ENCODE peak calls at places on chromosomes 13 and 19, in eight cellular contexts. F is AG10803; N is HFFc6; W is pancreas; I is AG09319; O is CD8-positive, alpha-beta T cell; P is endodermal cell; M is ascending aorta. S is an unnamed sample.

GRCh38 chr19:57465680-57466381 is 8.9 kb upstream of the VN1R1 start:
- DNase-seq in W (no peak), O (no peak), F (peak), N (peak), M (no peak), I (no peak), P (peak), S (no peak)

GRCh38 chr19:10104665-10105221 is 1.4 kb upstream of the PPAN start:
- DNase-seq in N (no peak), M (no peak), P (no peak), W (no peak), O (peak), I (no peak), F (no peak), S (peak)

GRCh38 chr13:31129419-31129818 is 32.3 kb downstream of the HSPH1 start:
- DNase-seq in N (no peak), P (no peak), W (no peak), M (no peak), O (no peak), I (no peak), F (no peak), S (no peak)

GRCh38 chr19:2769218-2769617 is 13.9 kb downstream of the SGTA start:
- DNase-seq in F (no peak), O (no peak), I (no peak), M (no peak), W (no peak), N (no peak), P (no peak), S (no peak)

GRCh38 chr19:34317311-34317927 is 47.6 kb upstream of the GPI start:
- DNase-seq in N (no peak), I (no peak), W (no peak), M (no peak), P (no peak), F (no peak), O (no peak), S (no peak)

GRCh38 chr13:108212901-108213300 is 2.4 kb downstream of the LIG4 start:
- DNase-seq in P (no peak), F (no peak), O (no peak), M (no peak), N (no peak), W (no peak), I (no peak), S (no peak)

GRCh38 chr13:25490236-25490635 is 118.5 kb downstream of the ATP8A2 start:
- DNase-seq in I (no peak), P (no peak), O (no peak), W (no peak), F (no peak), M (no peak), N (no peak), S (no peak)

GRCh38 chr13:114261328-114261965 is 20.0 kb upstream of the UPF3A start:
- DNase-seq in O (no peak), M (no peak), I (no peak), N (no peak), F (no peak), W (no peak), P (peak), S (no peak)

GRCh38 chr13:51922771-51923480 is 61.2 kb downstream of the CCDC70 start:
- DNase-seq in N (no peak), I (no peak), P (peak), W (no peak), F (no peak), O (no peak), M (no peak), S (no peak)

GRCh38 chr13:48853381-48854102 is 122.2 kb upstream of the FNDC3A start:
- DNase-seq in O (no peak), W (no peak), I (no peak), F (peak), P (no peak), M (no peak), N (no peak), S (no peak)

GRCh38 chr19:9070066-9070465 is 16.8 kb upstream of the OR1M1 start:
- DNase-seq in F (no peak), M (no peak), W (no peak), O (no peak), P (peak), I (no peak), N (no peak), S (no peak)

GRCh38 chr13:40878823-40879222 is 89.4 kb downstream of the SLC25A15 start:
- DNase-seq in O (no peak), I (no peak), N (no peak), M (no peak), W (no peak), F (no peak), P (no peak), S (no peak)

GRCh38 chr19:35959040-35959967 is 23.1 kb downstream of the LRFN3 start:
- DNase-seq in W (no peak), F (no peak), M (no peak), I (no peak), O (peak), P (peak), N (no peak), S (peak)

GRCh38 chr19:55340784-55341147 is 1.1 kb downstream of the KMT5C start:
- DNase-seq in P (no peak), F (no peak), I (no peak), W (no peak), N (no peak), O (no peak), M (no peak), S (no peak)
- TF ChIP-seq CTCF in P (peak), F (no peak), I (peak), W (no peak), N (peak), O (no peak), M (no peak), S (no peak)

GRCh38 chr13:101144808-101145419 is 271.4 kb downstream of the NALCN start:
- DNase-seq in I (peak), P (no peak), F (peak), M (no peak), W (no peak), O (no peak), N (peak), S (no peak)

GRCh38 chr13:101152184-101152583 is 264.1 kb downstream of the NALCN start:
- DNase-seq in F (no peak), M (no peak), P (no peak), W (no peak), I (no peak), N (no peak), O (no peak), S (no peak)

GRCh38 chr13:101146101-101146898 is 270.0 kb downstream of the NALCN start:
- DNase-seq in F (no peak), I (no peak), N (peak), O (no peak), W (no peak), P (no peak), M (no peak), S (no peak)

GRCh38 chr13:101150998-101151397 is 265.3 kb downstream of the NALCN start:
- DNase-seq in O (no peak), I (no peak), P (no peak), W (no peak), N (peak), F (peak), M (no peak), S (no peak)

DNA sequence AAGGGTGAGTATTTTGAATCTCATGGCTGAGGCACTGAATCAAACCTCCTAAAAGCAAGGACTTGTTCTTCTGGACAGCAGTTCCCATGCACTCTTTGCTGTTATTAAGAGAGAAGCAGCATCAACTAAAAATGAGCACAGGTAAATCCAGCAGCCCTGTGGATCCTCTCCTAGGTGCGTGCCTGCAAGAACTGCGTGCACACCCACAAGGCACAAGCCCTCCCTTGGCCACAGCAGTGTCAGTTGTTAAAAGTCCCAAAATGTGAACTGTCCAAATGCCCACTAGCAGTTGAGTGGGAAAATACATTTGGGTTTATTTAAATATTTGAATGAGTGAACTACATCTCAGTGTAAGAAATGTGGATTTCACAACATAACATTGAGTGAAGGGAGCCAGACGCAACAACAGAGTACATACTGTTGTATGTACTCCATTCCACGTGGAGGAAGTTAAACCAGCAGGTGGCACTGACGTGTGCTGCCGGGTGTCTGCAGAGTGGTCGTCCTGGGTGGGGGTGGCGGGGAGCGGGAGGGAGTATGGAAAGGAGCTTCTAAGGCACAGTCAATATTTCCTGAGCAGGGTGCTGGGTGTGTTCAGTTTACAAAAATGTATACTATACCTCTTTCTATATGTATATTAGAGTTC is 266.4 kb downstream of the NALCN start:
- DNase-seq in O (no peak), F (peak), N (peak), I (peak), P (peak), M (no peak), W (no peak), S (no peak)
- TF ChIP-seq CTCF in O (no peak), F (peak), N (peak), I (peak), P (peak), M (no peak), W (no peak), S (no peak)

GRCh38 chr19:49916839-49917733 is 11.9 kb upstream of the ATF5 start:
- DNase-seq in P (peak), I (no peak), F (no peak), W (no peak), M (no peak), O (no peak), N (no peak), S (peak)
- TF ChIP-seq CTCF in P (peak), I (no peak), F (no peak), W (no peak), M (no peak), O (no peak), N (peak), S (no peak)

GRCh38 chr19:55213547-55213946 is 4.2 kb upstream of the PTPRH start:
- DNase-seq in P (no peak), O (no peak), M (no peak), I (no peak), W (no peak), F (no peak), N (no peak), S (no peak)

GRCh38 chr19:55212447-55212846 is 3.1 kb upstream of the PTPRH start:
- DNase-seq in P (peak), N (no peak), F (no peak), I (no peak), M (no peak), O (no peak), W (no peak), S (no peak)

GRCh38 chr19:55220525-55220924 is 8.0 kb downstream of the TMEM86B start:
- DNase-seq in M (no peak), F (no peak), P (peak), I (no peak), W (no peak), O (no peak), N (no peak), S (no peak)

DNA sequence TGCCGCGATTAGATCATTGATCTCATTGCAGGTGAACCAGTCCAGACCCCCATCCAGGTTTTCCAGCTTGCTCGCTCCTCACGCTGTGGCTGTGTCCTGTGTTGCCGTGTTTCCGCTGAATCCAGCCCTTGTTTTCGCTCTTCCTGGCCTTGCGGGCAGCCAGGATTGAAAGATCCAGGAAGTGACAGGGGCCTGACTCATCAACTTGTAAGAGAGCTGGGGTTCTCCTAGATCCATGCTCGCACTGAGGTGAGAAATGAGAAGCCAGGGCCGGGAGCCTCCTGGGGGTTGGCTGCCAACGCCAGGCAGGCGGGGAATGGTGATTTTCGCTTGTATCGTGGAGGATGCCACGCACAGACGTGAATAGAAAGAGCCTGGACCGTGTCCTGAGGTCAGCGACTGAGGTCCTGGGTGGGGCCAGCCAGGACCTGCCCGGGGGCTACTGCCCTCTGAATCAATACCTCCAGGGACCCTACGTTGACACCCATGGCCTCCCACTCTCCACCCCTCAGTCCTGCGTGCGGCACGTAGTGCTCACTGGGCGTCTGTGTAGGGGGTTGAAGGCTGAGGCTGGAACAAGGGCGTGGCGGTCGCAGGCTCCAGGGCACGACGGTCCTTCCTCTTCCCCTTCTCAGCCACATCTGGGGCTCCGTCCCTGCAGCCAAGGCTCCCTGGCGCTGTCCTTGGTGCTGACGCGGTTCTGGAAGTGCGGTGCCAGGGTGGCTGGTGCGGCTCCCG is 7.3 kb upstream of the PTPRH start:
- DNase-seq in F (peak), M (peak), P (peak), I (peak), W (peak), N (peak), O (peak), S (peak)
- TF ChIP-seq CTCF in F (no peak), M (no peak), P (no peak), I (no peak), W (no peak), N (peak), O (no peak), S (no peak)

GRCh38 chr13:23979361-23980159 is 82.3 kb upstream of the C1QTNF9B start:
- DNase-seq in I (peak), P (peak), F (peak), O (no peak), M (peak), N (peak), W (peak), S (peak)
- TF ChIP-seq CTCF in I (no peak), P (no peak), F (no peak), O (no peak), M (no peak), N (no peak), W (no peak), S (no peak)

DNA sequence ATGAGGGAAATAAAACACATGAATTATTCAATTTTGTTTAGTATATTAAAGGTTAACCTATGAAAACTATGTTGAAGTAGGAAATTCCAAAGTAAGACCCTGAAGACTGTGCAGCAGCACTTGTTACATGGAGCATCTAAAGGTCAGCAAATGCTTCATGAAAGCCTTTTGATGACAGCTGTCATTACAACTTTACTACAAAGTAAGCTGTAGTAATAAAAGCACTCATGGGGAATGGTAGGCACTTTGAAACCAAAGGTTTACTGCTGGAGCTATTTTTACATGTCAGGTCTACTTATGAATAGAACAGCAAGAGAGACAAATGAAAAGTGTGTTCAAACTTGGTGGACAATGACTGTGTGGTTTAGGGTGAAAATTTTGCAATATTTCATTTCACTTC is 672.5 kb upstream of the PCDH20 start:
- DNase-seq in P (no peak), O (no peak), W (no peak), I (no peak), N (no peak), F (no peak), M (no peak), S (no peak)
- TF ChIP-seq CTCF in P (no peak), O (no peak), W (no peak), I (no peak), N (no peak), F (no peak), M (no peak), S (no peak)

GRCh38 chr13:66716502-66716901 is 513.6 kb downstream of the PCDH9 start:
- DNase-seq in M (no peak), F (no peak), N (no peak), W (no peak), I (no peak), O (no peak), P (no peak), S (no peak)

DNA sequence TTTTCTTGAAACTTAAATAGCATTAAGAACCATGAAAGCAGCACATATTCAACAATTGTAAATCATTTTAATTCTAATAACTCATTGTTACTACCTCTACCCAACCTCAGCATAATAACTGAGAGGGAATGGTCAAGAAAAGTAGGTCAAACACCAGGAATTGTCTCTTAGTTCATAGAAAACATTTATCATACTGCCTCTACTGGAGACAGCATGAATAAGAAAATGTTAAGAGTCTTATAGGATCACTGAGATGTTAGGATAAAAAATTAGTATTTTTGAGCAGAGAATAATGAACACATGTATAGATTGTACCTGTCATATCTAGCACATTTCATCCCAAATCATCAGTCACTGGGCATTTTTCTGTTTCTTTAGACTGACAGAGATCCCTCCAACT is 515.3 kb downstream of the PCDH9 start:
- DNase-seq in O (no peak), F (no peak), I (no peak), P (no peak), M (no peak), N (no peak), W (no peak), S (no peak)
- TF ChIP-seq CTCF in O (no peak), F (no peak), I (peak), P (peak), M (no peak), N (peak), W (no peak), S (no peak)

GRCh38 chr13:34833562-34834182 is 108.4 kb upstream of the NBEA start:
- DNase-seq in N (peak), P (peak), I (no peak), O (no peak), W (no peak), M (no peak), F (peak), S (no peak)
- TF ChIP-seq CTCF in N (no peak), P (peak), I (peak), O (no peak), W (no peak), M (no peak), F (peak), S (no peak)

DNA sequence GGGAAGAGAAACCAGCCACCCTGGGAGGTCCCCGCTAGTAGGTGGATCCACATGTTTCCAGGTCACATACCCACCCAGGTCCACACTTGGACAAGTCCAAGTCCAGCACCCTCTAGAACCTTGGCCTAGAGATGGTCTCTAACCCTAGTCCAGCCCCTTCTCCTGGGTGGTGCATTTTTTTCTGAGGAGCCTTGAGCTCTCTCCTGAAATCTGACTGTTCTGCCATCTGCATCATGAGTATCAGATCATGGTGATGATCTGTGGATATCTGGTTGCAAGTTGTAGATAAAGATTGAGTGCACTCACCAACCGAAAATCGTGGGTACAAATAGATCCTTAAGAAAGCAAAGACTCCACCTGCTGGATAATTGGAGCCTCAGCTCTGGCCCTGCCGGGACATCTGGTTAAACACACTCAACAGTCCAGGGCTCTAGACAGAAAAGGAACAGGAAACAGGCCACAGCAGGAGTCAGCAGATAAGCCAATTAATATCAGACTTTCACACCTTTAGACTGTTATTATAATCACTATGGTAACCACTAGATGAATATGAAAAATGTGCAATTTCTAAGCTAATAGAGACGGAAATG is 41.1 kb downstream of the GPR12 start:
- DNase-seq in F (peak), P (no peak), W (no peak), M (no peak), I (no peak), N (peak), O (no peak), S (no peak)
- TF ChIP-seq CTCF in F (peak), P (peak), W (no peak), M (no peak), I (no peak), N (peak), O (no peak), S (no peak)

DNA sequence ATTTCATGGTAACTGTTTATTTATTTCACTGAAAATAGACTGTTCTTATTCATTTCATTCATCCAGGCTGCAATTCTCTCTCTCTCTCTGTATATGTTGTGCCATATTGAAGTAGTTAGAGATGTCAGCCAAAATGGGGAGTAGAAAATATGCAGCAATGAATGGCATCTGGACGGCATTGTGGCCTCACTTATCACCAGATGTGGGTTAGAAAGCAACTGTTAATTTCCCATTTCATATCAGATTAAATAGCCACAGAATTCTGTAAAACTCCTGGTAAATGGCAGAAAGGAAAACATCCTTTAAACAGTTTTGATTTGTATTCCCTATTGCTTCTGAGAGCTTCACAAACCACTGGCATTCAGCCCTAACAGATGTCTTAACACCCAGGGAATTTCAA is 1763.4 kb upstream of the MIR17HG start:
- DNase-seq in M (no peak), F (no peak), O (no peak), P (no peak), I (no peak), N (no peak), W (no peak), S (no peak)
- TF ChIP-seq CTCF in M (no peak), F (no peak), O (no peak), P (no peak), I (no peak), N (no peak), W (no peak), S (no peak)